ENCODE peak calls at places on chromosomes 2 and 18, in six cellular contexts. W is Caki2; H is posterior cingulate gyrus; U is head of caudate nucleus; E is activated effector memory CD4-positive, alpha-beta T cell treated with anti-CD3 and anti-CD28 coated beads, Interleukin-2, amount 50 U/mL, for 16 hours; D is stimulated activated CD4-positive, alpha-beta T cell treated with anti-CD3 and anti-CD28 coated beads, Interleukin-1b, Interleukin-23, amount 100 ng/mL, for 4 hours. Z is an unnamed sample.

GRCh38 chr2:241325257-241325656 is 9.5 kb downstream of the SEPTIN2 start:
- DNase-seq in E (no peak), U (no peak), W (no peak), D (no peak), H (no peak), Z (no peak)

GRCh38 chr2:242030226-242030575 is 160.7 kb downstream of the RTP5 start:
- DNase-seq in W (no peak), E (no peak), D (no peak), U (no peak), H (peak; percentile 2), Z (no peak)

GRCh38 chr2:132439703-132440398 is 23.2 kb downstream of the GPR39 start:
- DNase-seq in D (no peak), W (peak; percentile 24), E (no peak), U (no peak), H (no peak), Z (no peak)

GRCh38 chr2:29130295-29130694 is 15.1 kb downstream of the CLIP4 start:
- DNase-seq in E (peak; percentile 66), H (no peak), U (peak; percentile 49), D (no peak), W (peak; percentile 90), Z (no peak)

GRCh38 chr18:9101730-9102390 is 639 bp upstream of the NDUFV2 start:
- DNase-seq in H (no peak), E (no peak), W (peak; percentile 51), D (no peak), U (no peak), Z (no peak)

GRCh38 chr2:219499555-219499954 is 864 bp downstream of the GMPPA start:
- DNase-seq in D (no peak), E (no peak), W (no peak), U (no peak), H (no peak), Z (no peak)

GRCh38 chr2:61689526-61689925 is 151.4 kb upstream of the XPO1 start:
- DNase-seq in U (no peak), E (no peak), W (no peak), H (no peak), D (no peak), Z (no peak)

GRCh38 chr2:222919841-222920609 is 59.2 kb downstream of the ACSL3 start:
- DNase-seq in U (no peak), W (peak; percentile 42), D (no peak), H (no peak), E (no peak), Z (no peak)

GRCh38 chr2:139122711-139123158 is 342.5 kb upstream of the NXPH2 start:
- DNase-seq in E (no peak), W (peak; percentile 59), U (peak; percentile 4), D (no peak), H (no peak), Z (no peak)

GRCh38 chr2:64698668-64699444 is 45.1 kb upstream of the SERTAD2 start:
- DNase-seq in H (no peak), E (no peak), U (no peak), W (peak; percentile 81), D (no peak), Z (no peak)

GRCh38 chr18:470661-471501 is 29.6 kb downstream of the COLEC12 start:
- DNase-seq in W (no peak), E (no peak), H (no peak), D (no peak), U (no peak), Z (no peak)

GRCh38 chr2:114065731-114066130 is 175.8 kb downstream of the ACTR3 start:
- DNase-seq in H (no peak), D (no peak), E (no peak), W (no peak), U (no peak), Z (no peak)

GRCh38 chr18:34592961-34593382 is 117.1 kb upstream of the DTNA start:
- DNase-seq in H (peak; percentile 56), D (no peak), E (no peak), U (peak; percentile 84), W (no peak), Z (peak; percentile 70)

GRCh38 chr2:20597868-20598183 is 53.1 kb downstream of the HS1BP3 start:
- DNase-seq in E (peak; percentile 24), D (no peak), W (no peak), U (no peak), H (no peak), Z (peak; percentile 29)

GRCh38 chr2:2455151-2455550 is 124.1 kb upstream of the MYT1L start:
- DNase-seq in U (no peak), D (no peak), E (no peak), W (no peak), H (no peak), Z (no peak)

GRCh38 chr2:226001716-226002115 is 602.2 kb downstream of the NYAP2 start:
- DNase-seq in W (no peak), U (no peak), H (no peak), D (no peak), E (no peak), Z (no peak)

GRCh38 chr2:105488198-105488757 is 89.4 kb upstream of the FHL2 start:
- DNase-seq in W (no peak), E (no peak), H (no peak), U (no peak), D (no peak), Z (no peak)

GRCh38 chr2:20198796-20199361 is 26.1 kb downstream of the SDC1 start:
- DNase-seq in E (no peak), H (no peak), W (no peak), D (no peak), U (no peak), Z (no peak)

GRCh38 chr2:189837336-189837735 is 53.1 kb downstream of the PMS1 start:
- DNase-seq in W (no peak), U (no peak), E (no peak), H (no peak), D (no peak), Z (no peak)

GRCh38 chr2:207505728-207506127 is 24.0 kb upstream of the CREB1 start:
- DNase-seq in D (no peak), W (peak; percentile 5), H (no peak), E (no peak), U (peak; percentile 75), Z (no peak)

GRCh38 chr18:35055726-35056125 is 14.5 kb downstream of the MAPRE2 start:
- DNase-seq in E (no peak), H (no peak), W (no peak), U (no peak), D (no peak), Z (no peak)

GRCh38 chr2:17857016-17857415 is 21.5 kb upstream of the KCNS3 start:
- DNase-seq in U (peak; percentile 67), W (peak; percentile 37), D (no peak), H (no peak), E (no peak), Z (no peak)

GRCh38 chr2:202017940-202018339 is 15.7 kb upstream of the FZD7 start:
- DNase-seq in E (no peak), W (no peak), D (no peak), H (no peak), U (no peak), Z (no peak)

GRCh38 chr2:138276367-138276766 is 225.2 kb upstream of the SPOPL start:
- DNase-seq in D (no peak), U (no peak), W (no peak), E (no peak), H (no peak), Z (no peak)

GRCh38 chr2:15038373-15039364 is 406.2 kb downstream of the LRATD1 start:
- DNase-seq in D (no peak), W (no peak), U (no peak), H (no peak), E (no peak), Z (no peak)

GRCh38 chr2:172195836-172196376 is 93.2 kb upstream of the DLX2 start:
- DNase-seq in W (no peak), D (no peak), E (no peak), H (no peak), U (no peak), Z (no peak)

GRCh38 chr2:163341426-163341825 is 394.4 kb downstream of the FIGN start:
- DNase-seq in W (no peak), H (no peak), E (no peak), U (no peak), D (no peak), Z (no peak)

GRCh38 chr2:197237720-197238370 is 72.7 kb downstream of the ANKRD44 start:
- DNase-seq in D (no peak), E (peak; percentile 62), H (no peak), U (no peak), W (no peak), Z (no peak)

GRCh38 chr18:62455222-62455621 is 67.6 kb upstream of the ZCCHC2 start:
- DNase-seq in W (no peak), H (no peak), E (no peak), D (no peak), U (no peak), Z (no peak)